ENCODE peak calls at places on chromosomes 13 and 19, in four cellular contexts. E is thoracic aorta, K is suprapubic skin, C is IMR-90. X is an unnamed sample. For H3K4me1, the result is how much of the 10 kb centered on the place peaks cover.

GRCh38 chr13:28138756-28139470 is 568 bp downstream of the PAN3 start:
- DNase-seq in E (peak), K (peak), C (peak), X (peak)

GRCh38 chr19:52138614-52139290 is 986 bp downstream of the ZNF616 start:
- DNase-seq in E (no peak), K (no peak), C (peak), X (no peak)

GRCh38 chr19:343941-344624 is 513 bp downstream of the MIER2 start:
- DNase-seq in E (no peak), K (no peak), C (no peak), X (no peak)

GRCh38 chr19:10565028-10565566 is 713 bp downstream of the KRI1 start:
- DNase-seq in E (no peak), K (no peak), C (peak), X (no peak)

GRCh38 chr19:42441047-42441440 is 1.7 kb downstream of the CXCL17 start:
- DNase-seq in E (no peak), K (no peak), C (no peak), X (no peak)

GRCh38 chr19:1069009-1069779 is 2.2 kb downstream of the ARHGAP45 start:
- DNase-seq in E (no peak), K (no peak), C (no peak), X (no peak)

GRCh38 chr13:74040200-74040599 is 94.0 kb downstream of the KLF12 start:
- DNase-seq in E (no peak), K (no peak), C (peak), X (no peak)

GRCh38 chr13:23183292-23183691 is 2.5 kb downstream of the SGCG start:
- DNase-seq in E (no peak), K (no peak), C (no peak), X (no peak)

GRCh38 chr13:111202745-111203144 is 87.6 kb downstream of the ARHGEF7 start:
- DNase-seq in E (no peak), K (no peak), C (peak), X (no peak)

GRCh38 chr19:42092350-42092749 is 16.4 kb downstream of the ZNF574 start:
- DNase-seq in E (no peak), K (no peak), C (no peak), X (no peak)

GRCh38 chr19:10603084-10603872 is 16.2 kb upstream of the AP1M2 start:
- DNase-seq in E (no peak), K (peak), C (no peak), X (peak)

GRCh38 chr13:81395368-81395767 is 1054.4 kb upstream of the SPRY2 start:
- DNase-seq in E (no peak), K (no peak), C (no peak), X (no peak)

GRCh38 chr13:94169783-94170513 is 309.5 kb downstream of the DCT start:
- DNase-seq in E (peak), K (no peak), C (no peak), X (no peak)

GRCh38 chr13:35468195-35468594 is 8.3 kb downstream of the MAB21L1 start:
- DNase-seq in E (no peak), K (no peak), C (no peak), X (no peak)

GRCh38 chr13:51276684-51277083 is 54.5 kb downstream of the FAM124A start:
- DNase-seq in E (no peak), K (no peak), C (no peak), X (no peak)

GRCh38 chr13:51275101-51275500 is 52.9 kb downstream of the FAM124A start:
- DNase-seq in E (no peak), K (no peak), C (no peak), X (no peak)

GRCh38 chr13:51280379-51280940 is 58.3 kb downstream of the FAM124A start:
- DNase-seq in E (no peak), K (peak), C (no peak), X (no peak)

GRCh38 chr13:51277943-51278342 is 55.7 kb downstream of the FAM124A start:
- DNase-seq in E (no peak), K (no peak), C (no peak), X (no peak)

GRCh38 chr13:51278426-51279130 is 56.4 kb downstream of the FAM124A start:
- DNase-seq in E (no peak), K (no peak), C (no peak), X (no peak)
- H3K27ac ChIP-seq in E (no peak), K (no peak), C (no peak), X (no peak)

GRCh38 chr19:6095760-6096159 is 14.5 kb downstream of the RFX2 start:
- DNase-seq in E (no peak), K (no peak), C (no peak), X (no peak)
- H3K4me1 ChIP-seq in E (half or more), K (half or more), C (under half), X (half or more)

DNA sequence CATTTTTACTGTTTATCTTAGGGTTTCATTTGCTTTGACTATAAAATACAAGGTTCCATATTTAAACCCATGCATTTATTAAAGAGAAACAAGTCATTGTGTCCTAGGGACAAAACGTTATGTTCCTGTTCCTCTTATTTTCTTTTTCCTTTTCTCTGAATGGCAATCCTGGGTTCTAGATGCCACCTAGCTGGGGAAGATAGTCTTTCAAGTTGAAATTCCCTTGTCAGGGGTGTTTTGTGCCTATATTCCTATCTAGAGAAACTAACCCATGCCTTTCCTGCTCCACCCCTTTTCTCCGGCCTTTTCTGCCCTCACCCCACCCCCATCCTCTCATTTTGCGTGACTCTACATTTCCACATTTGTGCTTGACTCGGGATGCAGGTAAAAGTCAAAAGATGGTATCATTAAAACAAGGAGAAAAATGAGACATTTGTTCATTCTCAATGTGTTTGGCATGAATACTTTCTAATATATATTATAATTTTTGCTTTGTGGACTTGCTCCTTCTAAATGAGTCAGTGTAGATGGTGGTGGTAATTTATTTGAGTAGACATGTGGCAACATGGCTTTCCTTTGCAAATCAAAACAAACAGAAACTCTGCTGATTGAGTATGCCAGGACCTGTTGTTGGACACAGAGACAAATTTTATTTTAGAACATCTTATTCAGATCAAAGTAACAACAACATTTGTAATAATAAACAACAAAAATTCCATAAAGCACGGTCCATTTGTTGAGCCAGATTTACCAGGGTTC is 26.8 kb upstream of the STARD13 start:
- DNase-seq in E (no peak), K (no peak), C (peak), X (no peak)
- TF ChIP-seq CTCF in E (no peak), K (no peak), C (peak), X (no peak)

DNA sequence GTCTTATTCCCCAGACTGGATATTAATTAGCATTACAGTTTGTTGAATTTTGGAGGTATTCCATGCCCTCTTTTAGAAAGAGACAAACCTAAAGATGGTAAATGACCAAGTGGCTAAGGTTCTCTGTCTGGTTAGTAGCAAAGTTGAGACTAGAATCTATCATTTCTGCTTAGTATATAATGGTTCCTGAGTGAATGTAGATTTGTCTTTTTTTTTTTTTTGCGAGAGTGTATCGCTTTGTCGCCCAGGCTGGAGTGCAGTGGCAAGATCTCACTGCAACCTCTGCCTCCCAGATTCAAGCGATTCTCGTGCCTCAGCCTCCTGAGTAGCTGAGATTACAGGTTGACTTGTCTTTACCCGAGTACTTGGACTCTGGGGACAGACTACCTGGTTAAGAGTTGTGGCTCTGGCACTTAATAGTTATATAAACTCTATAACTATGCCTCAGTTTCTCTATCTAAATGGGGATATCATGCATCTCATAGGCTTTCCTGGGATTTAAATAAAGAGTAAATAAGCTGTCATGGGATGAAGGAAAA is 2.7 kb downstream of the NAA16 start:
- DNase-seq in E (no peak), K (no peak), C (no peak), X (no peak)
- H3K27ac ChIP-seq in E (no peak), K (no peak), C (no peak), X (no peak)

DNA sequence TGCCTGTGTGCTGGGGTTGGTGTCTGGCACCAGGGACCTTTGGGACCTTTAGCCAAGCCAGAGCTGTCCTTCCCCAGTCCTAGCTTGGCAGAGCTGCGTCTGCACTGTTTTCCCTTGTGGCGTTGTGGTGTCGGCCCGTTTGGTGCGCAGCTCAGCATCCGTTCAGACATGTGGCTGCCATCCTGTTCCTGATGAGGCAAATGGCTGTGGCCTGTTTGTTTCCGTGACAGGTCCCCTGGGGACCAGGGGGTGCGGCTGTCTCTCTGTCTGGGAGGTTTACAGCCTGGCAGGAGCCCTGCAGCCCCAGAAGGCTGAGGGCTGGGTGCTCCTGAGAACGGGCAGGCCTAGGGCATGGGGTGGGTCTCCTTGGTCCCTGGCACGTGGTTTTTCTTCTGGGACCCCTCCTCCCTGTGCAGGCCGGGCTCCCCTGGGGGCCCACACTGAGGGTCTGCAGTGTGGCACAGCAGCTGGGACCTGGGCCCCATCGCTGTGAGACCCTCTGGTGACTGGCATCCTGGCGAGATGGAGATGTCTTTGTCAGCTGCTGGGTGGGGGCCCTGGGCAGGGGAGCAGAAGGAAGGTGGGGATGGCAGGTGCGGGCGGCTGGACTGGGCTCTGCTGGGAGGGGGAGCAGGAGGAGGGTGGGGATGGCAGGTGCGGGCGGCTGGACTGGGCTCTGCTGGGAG is 4.0 kb downstream of the SPPL2B start:
- DNase-seq in E (no peak), K (no peak), C (no peak), X (no peak)
- H3K4me1 ChIP-seq in E (under half), K (half or more), C (under half), X (under half)

DNA sequence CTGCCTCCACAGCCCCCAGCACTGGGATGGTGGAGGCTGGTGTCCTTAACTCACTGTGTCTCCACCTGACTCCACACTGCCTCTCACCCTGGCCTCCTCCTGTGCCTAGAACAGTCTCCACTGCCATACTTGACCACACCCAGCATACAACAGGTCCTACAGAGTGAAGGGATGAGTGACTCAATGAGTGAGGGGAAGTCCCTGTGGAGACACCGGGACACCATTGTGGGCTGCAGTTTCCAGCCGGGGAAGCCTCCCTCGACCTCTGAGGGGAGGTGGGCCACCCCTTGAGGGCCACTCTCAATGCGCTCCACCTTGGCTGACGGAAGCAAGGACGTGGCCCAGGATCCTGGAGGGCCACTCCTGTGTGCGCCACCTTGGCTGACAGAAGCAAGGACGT is 2.8 kb upstream of the ZNF135 start:
- DNase-seq in E (no peak), K (no peak), C (no peak), X (no peak)
- TF ChIP-seq CTCF in E (no peak), K (no peak), C (no peak), X (no peak)

GRCh38 chr19:2168619-2169424 is 5.1 kb downstream of the DOT1L start:
- DNase-seq in E (peak), K (peak), C (peak), X (peak)
- H3K27ac ChIP-seq in E (peak), K (peak), C (peak), X (peak)

GRCh38 chr19:5039642-5040543 is 71.0 kb downstream of the KDM4B start:
- DNase-seq in E (no peak), K (no peak), C (no peak), X (no peak)

GRCh38 chr19:5042556-5042955 is 73.6 kb downstream of the KDM4B start:
- DNase-seq in E (no peak), K (no peak), C (no peak), X (no peak)

GRCh38 chr19:5040544-5041167 is 71.7 kb downstream of the KDM4B start:
- DNase-seq in E (no peak), K (no peak), C (no peak), X (no peak)

GRCh38 chr19:5038631-5039271 is 69.8 kb downstream of the KDM4B start:
- DNase-seq in E (no peak), K (no peak), C (peak), X (no peak)

DNA sequence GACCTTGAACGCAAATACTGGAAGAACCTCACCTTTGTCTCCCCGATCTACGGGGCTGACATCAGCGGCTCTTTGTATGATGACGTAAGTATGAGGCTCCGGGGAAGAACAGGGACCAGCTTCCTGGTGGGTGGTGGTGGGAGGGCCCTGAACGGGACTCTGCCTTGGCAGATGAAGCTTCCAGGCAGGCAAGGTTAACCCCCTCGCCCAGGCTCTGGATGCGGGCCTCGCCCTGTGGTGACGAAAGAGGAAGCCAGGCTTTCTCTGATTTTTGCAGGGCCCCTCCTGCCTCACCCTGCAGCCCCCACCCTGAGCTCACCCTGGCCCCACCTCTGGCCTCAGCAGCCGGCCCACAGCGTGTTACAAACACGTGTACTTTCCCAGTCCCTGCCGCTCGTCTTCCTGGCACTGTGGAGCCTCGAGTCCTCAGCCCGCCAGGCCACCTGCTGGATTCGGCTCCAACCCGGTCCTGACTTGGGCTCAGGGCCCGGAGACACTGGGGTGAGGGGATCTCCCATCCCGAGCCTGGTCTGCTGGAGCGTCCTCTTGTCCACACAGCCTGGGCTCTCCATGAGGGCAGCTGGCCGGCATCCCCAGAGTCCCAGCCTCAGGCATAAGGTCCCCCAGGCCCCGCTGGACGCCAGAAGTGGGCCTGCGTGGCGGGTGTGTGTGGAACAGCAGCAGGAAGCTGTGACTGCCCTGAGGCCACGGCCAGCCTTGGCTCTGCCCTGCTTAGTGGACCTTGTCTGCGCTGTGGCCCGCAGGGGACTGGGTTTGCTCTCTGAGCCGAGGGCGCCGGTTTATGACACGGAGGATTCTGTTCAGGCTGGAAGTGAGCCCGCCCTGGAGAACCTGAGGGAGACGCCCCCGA is 72.5 kb downstream of the KDM4B start:
- DNase-seq in E (no peak), K (no peak), C (no peak), X (no peak)
- H3K4me1 ChIP-seq in E (under half), K (half or more), C (under half), X (under half)

GRCh38 chr13:41458187-41458938 is 1.0 kb downstream of the RGCC start:
- DNase-seq in E (no peak), K (peak), C (peak), X (peak)
- TF ChIP-seq CTCF in E (no peak), K (no peak), C (no peak), X (no peak)

GRCh38 chr19:16112778-16113177 is 1.1 kb downstream of the RAB8A start:
- DNase-seq in E (no peak), K (no peak), C (no peak), X (no peak)
- H3K27ac ChIP-seq in E (no peak), K (no peak), C (no peak), X (peak)